ENCODE peak calls at places on chromosome 7, in four cellular contexts. One of them, this sample, is unnamed.

GRCh38 chr7:27030393-27031001 is 65.3 kb downstream of the HOXA1 start:
- DNase-seq in transverse colon: no peak
- DNase-seq in HCT116: no peak
- DNase-seq in left ventricle myocardium inferior: no peak
- DNase-seq in this sample: no peak

GRCh38 chr7:50793115-50793946 is 10.6 kb upstream of the GRB10 start:
- DNase-seq in transverse colon: peak; percentile 73
- DNase-seq in HCT116: no peak
- DNase-seq in left ventricle myocardium inferior: peak; percentile 76
- DNase-seq in this sample: peak; percentile 72

GRCh38 chr7:155795951-155796350 is 16.3 kb downstream of the SHH start:
- DNase-seq in transverse colon: no peak
- DNase-seq in HCT116: no peak
- DNase-seq in left ventricle myocardium inferior: no peak
- DNase-seq in this sample: no peak

GRCh38 chr7:47559306-47560220 is 22.3 kb downstream of the TNS3 start:
- DNase-seq in transverse colon: no peak
- DNase-seq in HCT116: no peak
- DNase-seq in left ventricle myocardium inferior: no peak
- DNase-seq in this sample: no peak

GRCh38 chr7:122975341-122975740 is 20.2 kb downstream of the TAS2R16 start:
- DNase-seq in transverse colon: no peak
- DNase-seq in HCT116: peak; percentile 29
- DNase-seq in left ventricle myocardium inferior: no peak
- DNase-seq in this sample: no peak

GRCh38 chr7:35758421-35758820 is 42.4 kb upstream of the SEPTIN7 start:
- DNase-seq in transverse colon: no peak
- DNase-seq in HCT116: no peak
- DNase-seq in left ventricle myocardium inferior: no peak
- DNase-seq in this sample: peak; percentile 43

GRCh38 chr7:30884881-30885280 is 26.8 kb upstream of the AQP1 start:
- DNase-seq in transverse colon: no peak
- DNase-seq in HCT116: no peak
- DNase-seq in left ventricle myocardium inferior: no peak
- DNase-seq in this sample: no peak

GRCh38 chr7:47262881-47263280 is 319.0 kb downstream of the TNS3 start:
- DNase-seq in transverse colon: no peak
- DNase-seq in HCT116: no peak
- DNase-seq in left ventricle myocardium inferior: no peak
- DNase-seq in this sample: no peak

GRCh38 chr7:44374007-44374763 is 48.8 kb upstream of the CAMK2B start:
- DNase-seq in transverse colon: no peak
- DNase-seq in HCT116: no peak
- DNase-seq in left ventricle myocardium inferior: no peak
- DNase-seq in this sample: no peak

GRCh38 chr7:30168800-30169584 is 34.2 kb downstream of the MTURN start:
- DNase-seq in transverse colon: no peak
- DNase-seq in HCT116: no peak
- DNase-seq in left ventricle myocardium inferior: no peak
- DNase-seq in this sample: no peak

DNA sequence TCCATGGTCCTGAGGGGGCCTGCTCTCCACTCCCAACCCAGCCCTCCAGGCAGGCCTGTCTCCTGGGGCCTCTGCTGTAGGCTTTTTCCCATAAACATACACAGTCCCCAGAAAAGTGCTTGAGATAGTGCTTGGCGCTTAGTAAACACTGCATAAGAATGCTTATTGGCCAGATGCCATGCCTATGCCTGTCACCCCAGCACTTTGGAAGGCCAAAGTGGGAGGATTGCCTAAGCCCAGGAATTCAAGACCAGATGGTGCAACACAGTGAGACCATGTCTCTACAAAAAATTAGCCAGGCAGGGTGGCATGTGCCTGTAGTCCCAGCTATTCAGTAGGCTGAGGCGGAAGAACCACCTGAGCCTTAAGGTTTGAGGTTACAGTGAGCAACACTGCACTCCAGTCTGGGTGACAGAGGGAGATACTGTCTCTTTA is 24.6 kb upstream of the ASL start:
- DNase-seq in transverse colon: no peak
- DNase-seq in HCT116: no peak
- DNase-seq in left ventricle myocardium inferior: no peak
- DNase-seq in this sample: peak; percentile 12
- H3K27ac ChIP-seq in transverse colon: no peak overlapping the region
- H3K27ac ChIP-seq in HCT116: no peak overlapping the region
- H3K27ac ChIP-seq in left ventricle myocardium inferior: peak overlapping the region; percentile 8
- H3K27ac ChIP-seq in this sample: no peak overlapping the region

DNA sequence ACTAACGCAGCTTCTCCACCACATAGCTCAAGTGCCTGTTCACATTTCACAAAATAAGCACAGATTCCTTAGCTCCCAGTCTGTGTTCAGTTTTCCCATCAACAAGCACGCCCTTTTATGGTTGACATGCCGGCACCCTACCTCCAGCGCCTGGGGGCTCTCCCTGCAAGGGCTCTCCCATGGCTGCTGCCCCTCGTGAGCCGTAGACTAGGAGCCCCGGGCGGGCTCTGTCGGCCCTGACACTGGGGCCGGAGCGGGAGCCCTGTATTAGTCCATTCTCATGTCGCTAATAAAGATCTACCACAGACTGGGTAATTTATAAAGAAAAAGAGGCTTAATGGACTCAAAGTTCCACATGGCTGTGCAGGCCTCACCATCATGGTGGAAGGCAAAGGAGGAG is 34.0 kb upstream of the PRKAR1B start:
- DNase-seq in transverse colon: no peak
- DNase-seq in HCT116: no peak
- DNase-seq in left ventricle myocardium inferior: no peak
- DNase-seq in this sample: no peak
- H3K36me3 ChIP-seq in transverse colon: no peaks in the 10 kb centered on the region
- H3K36me3 ChIP-seq in HCT116: peaks cover 60% of the 10 kb centered on the region
- H3K36me3 ChIP-seq in left ventricle myocardium inferior: peaks cover 83% of the 10 kb centered on the region
- H3K36me3 ChIP-seq in this sample: peaks cover 14% of the 10 kb centered on the region

GRCh38 chr7:118041336-118041878 is 142.6 kb upstream of the LSM8 start:
- DNase-seq in transverse colon: no peak
- DNase-seq in HCT116: no peak
- DNase-seq in left ventricle myocardium inferior: no peak
- DNase-seq in this sample: no peak
- H3K27ac ChIP-seq in transverse colon: no peak overlapping the region
- H3K27ac ChIP-seq in HCT116: no peak overlapping the region
- H3K27ac ChIP-seq in left ventricle myocardium inferior: no peak overlapping the region
- H3K27ac ChIP-seq in this sample: no peak overlapping the region

DNA sequence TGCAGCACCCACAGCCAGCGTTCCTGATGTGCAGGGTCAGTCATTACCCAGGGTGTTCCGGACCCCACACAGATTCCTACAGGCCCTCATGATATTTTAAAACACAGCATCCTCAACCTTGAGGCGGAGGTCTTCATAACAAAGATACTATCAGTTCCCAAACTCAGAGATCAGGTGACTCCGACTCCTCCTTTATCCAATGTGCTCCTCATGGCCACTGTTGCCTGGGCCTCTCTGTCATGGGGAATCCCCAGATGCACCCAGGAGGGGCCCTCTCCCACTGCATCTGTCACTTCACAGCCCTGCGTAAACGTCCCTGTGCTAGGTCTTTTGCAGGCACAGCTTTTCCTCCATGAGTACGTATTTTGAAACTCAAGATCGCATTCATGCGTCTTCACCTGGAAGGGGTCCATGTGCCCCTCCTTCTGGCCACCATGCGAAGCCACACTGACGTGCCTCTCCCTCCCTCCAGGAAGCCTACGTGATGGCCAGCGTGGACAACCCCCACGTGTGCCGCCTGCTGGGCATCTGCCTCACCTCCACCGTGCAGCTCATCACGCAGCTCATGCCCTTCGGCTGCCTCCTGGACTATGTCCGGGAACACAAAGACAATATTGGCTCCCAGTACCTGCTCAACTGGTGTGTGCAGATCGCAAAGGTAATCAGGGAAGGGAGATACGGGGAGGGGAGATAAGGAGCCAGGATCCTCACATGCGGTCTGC is 162.2 kb downstream of the EGFR start:
- DNase-seq in transverse colon: peak; percentile 69
- DNase-seq in HCT116: no peak
- DNase-seq in left ventricle myocardium inferior: no peak
- DNase-seq in this sample: peak; percentile 97
- H3K36me3 ChIP-seq in transverse colon: no peaks in the 10 kb centered on the region
- H3K36me3 ChIP-seq in HCT116: peaks cover 39% of the 10 kb centered on the region
- H3K36me3 ChIP-seq in left ventricle myocardium inferior: peaks cover 26% of the 10 kb centered on the region
- H3K36me3 ChIP-seq in this sample: no peaks in the 10 kb centered on the region

GRCh38 chr7:37920619-37921339 is at the start of gene EPDR1:
- DNase-seq in transverse colon: peak; percentile 75
- DNase-seq in HCT116: peak; percentile 37
- DNase-seq in left ventricle myocardium inferior: peak; percentile 43
- DNase-seq in this sample: peak; percentile 81

GRCh38 chr7:37923996-37924395 is 3.6 kb downstream of the EPDR1 start:
- DNase-seq in transverse colon: no peak
- DNase-seq in HCT116: no peak
- DNase-seq in left ventricle myocardium inferior: no peak
- DNase-seq in this sample: no peak

GRCh38 chr7:37921876-37922275 is 1.4 kb downstream of the EPDR1 start:
- DNase-seq in transverse colon: no peak
- DNase-seq in HCT116: no peak
- DNase-seq in left ventricle myocardium inferior: no peak
- DNase-seq in this sample: no peak

GRCh38 chr7:37920305-37920618 is 178 bp upstream of the EPDR1 start:
- DNase-seq in transverse colon: no peak
- DNase-seq in HCT116: no peak
- DNase-seq in left ventricle myocardium inferior: no peak
- DNase-seq in this sample: no peak

GRCh38 chr7:37921340-37921805 is 933 bp downstream of the EPDR1 start:
- DNase-seq in transverse colon: peak; percentile 45
- DNase-seq in HCT116: no peak
- DNase-seq in left ventricle myocardium inferior: peak; percentile 30
- DNase-seq in this sample: peak; percentile 59
- H3K27ac ChIP-seq in transverse colon: peak overlapping the region; percentile 85
- H3K27ac ChIP-seq in HCT116: peak overlapping the region; percentile 89
- H3K27ac ChIP-seq in left ventricle myocardium inferior: peak overlapping the region; percentile 90
- H3K27ac ChIP-seq in this sample: peak overlapping the region; percentile 99

DNA sequence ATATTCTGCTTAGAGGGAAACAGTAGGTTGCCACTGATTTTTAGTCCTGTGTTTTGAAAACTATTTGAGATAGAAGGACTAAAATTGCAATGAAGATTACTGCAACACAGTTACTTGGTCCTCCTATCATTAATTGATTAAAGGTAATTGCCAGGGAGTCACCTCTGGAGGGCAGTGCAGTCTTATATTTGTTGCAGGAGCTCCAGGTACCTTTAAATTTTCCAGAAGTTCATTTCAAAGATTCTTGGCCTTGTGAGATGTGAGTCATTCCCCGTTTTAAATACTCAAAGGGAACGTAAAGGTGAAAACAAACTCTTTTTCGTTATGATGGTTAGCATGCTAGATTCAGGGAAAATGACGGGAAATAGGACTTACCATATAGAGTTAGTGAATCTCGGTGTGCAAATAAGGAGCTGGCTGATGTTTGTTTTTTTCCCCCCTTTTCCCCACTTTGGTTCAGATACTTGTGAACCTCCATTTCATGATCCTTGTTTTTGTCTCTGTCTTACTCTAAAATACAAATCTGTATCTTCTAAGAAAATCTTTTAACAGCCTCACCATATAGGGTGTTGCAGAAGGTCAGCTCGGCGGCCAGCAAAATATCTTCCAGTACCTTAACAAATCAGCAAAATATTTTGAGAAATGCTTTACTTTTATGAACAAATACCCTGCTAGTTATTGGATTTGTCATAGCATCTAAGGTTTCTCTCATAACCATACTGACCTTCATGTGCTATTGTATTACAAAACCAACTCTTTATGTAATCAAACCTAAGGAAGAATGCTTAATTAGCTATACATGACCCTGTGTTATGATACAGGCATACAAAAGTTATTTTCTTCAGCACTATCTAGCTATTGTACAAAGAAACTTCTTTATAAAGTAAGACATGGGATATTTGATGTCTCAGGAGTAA is 143.0 kb upstream of the HDAC9 start:
- DNase-seq in transverse colon: peak; percentile 53
- DNase-seq in HCT116: peak; percentile 35
- DNase-seq in left ventricle myocardium inferior: no peak
- DNase-seq in this sample: peak; percentile 54
- H3K36me3 ChIP-seq in transverse colon: no peaks in the 10 kb centered on the region
- H3K36me3 ChIP-seq in HCT116: no peaks in the 10 kb centered on the region
- H3K36me3 ChIP-seq in left ventricle myocardium inferior: no peaks in the 10 kb centered on the region
- H3K36me3 ChIP-seq in this sample: no peaks in the 10 kb centered on the region

DNA sequence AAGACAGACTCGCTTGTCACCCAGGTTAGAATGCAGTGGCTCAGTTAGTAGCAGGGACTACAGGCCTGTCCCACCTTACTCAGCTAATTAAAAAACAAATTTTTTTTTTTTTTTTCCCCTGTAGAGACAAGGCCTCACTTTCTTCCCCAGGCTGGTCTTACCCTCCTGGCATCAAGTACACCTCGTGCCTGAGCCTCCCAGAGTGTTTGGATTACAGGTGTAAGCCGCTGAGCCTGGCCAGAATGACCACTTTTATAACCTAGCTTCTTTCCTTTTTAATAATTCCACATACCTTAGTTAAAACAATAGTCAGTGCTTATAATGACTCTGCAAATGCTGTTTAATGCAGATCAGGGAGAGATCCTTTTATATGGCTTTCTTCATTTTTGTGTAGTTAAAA is 31.3 kb downstream of the RSBN1L start:
- DNase-seq in transverse colon: no peak
- DNase-seq in HCT116: no peak
- DNase-seq in left ventricle myocardium inferior: no peak
- DNase-seq in this sample: no peak
- H3K27ac ChIP-seq in transverse colon: peak overlapping the region; percentile 66
- H3K27ac ChIP-seq in HCT116: no peak overlapping the region
- H3K27ac ChIP-seq in left ventricle myocardium inferior: peak overlapping the region; percentile 16
- H3K27ac ChIP-seq in this sample: no peak overlapping the region

GRCh38 chr7:22216832-22217475 is 140.0 kb downstream of the RAPGEF5 start:
- DNase-seq in transverse colon: no peak
- DNase-seq in HCT116: no peak
- DNase-seq in left ventricle myocardium inferior: no peak
- DNase-seq in this sample: no peak
- H3K36me3 ChIP-seq in transverse colon: no peaks in the 10 kb centered on the region
- H3K36me3 ChIP-seq in HCT116: no peaks in the 10 kb centered on the region
- H3K36me3 ChIP-seq in left ventricle myocardium inferior: no peaks in the 10 kb centered on the region
- H3K36me3 ChIP-seq in this sample: no peaks in the 10 kb centered on the region

This sample was measured in small intestine.